ENCODE peak calls at places on chromosome 11, in five cellular contexts. R is IMR-90, Y is DND-41, B is upper lobe of right lung, E is pancreas. A is an unnamed sample. For H3K4me1 and H3K27me3, the result is how much of the 10 kb centered on the place peaks cover.

GRCh38 chr11:57727185-57727584 is 14.1 kb upstream of the SELENOH start:
- DNase-seq in R (no peak), Y (no peak), B (no peak), E (no peak), A (no peak)

GRCh38 chr11:70760416-70761020 is 362.2 kb downstream of the CTTN start:
- DNase-seq in R (no peak), Y (no peak), B (peak), E (no peak), A (no peak)

GRCh38 chr11:122215244-122215992 is 99.4 kb upstream of the BLID start:
- DNase-seq in R (peak), Y (peak), B (peak), E (peak), A (no peak)

GRCh38 chr11:125224391-125225015 is 60.0 kb downstream of the PKNOX2 start:
- DNase-seq in R (peak), Y (no peak), B (no peak), E (peak), A (no peak)

GRCh38 chr11:86676533-86677154 is 4.2 kb upstream of the ME3 start:
- DNase-seq in R (no peak), Y (no peak), B (no peak), E (no peak), A (no peak)

GRCh38 chr11:126101241-126101929 is 38.7 kb upstream of the CDON start:
- DNase-seq in R (no peak), Y (no peak), B (no peak), E (no peak), A (no peak)

GRCh38 chr11:118921929-118922744 is 3.6 kb downstream of the BCL9L start:
- DNase-seq in R (peak), Y (no peak), B (peak), E (peak), A (no peak)

GRCh38 chr11:104164028-104164520 is at the start of gene PDGFD:
- DNase-seq in R (peak), Y (no peak), B (peak), E (peak), A (peak)

GRCh38 chr11:121372028-121372427 is 79.5 kb downstream of the SC5D start:
- DNase-seq in R (no peak), Y (no peak), B (no peak), E (no peak), A (no peak)

GRCh38 chr11:6365659-6366058 is 24.6 kb upstream of the SMPD1 start:
- DNase-seq in R (no peak), Y (no peak), B (no peak), E (peak), A (no peak)

GRCh38 chr11:122229078-122229477 is 113.1 kb upstream of the BLID start:
- DNase-seq in R (peak), Y (no peak), B (no peak), E (no peak), A (no peak)

GRCh38 chr11:76120513-76121081 is 85.7 kb downstream of the WNT11 start:
- DNase-seq in R (peak), Y (no peak), B (no peak), E (no peak), A (no peak)

GRCh38 chr11:113167599-113167998 is 146.8 kb upstream of the TTC12 start:
- DNase-seq in R (no peak), Y (no peak), B (no peak), E (no peak), A (no peak)

GRCh38 chr11:45848654-45849081 is 1.4 kb downstream of the CRY2 start:
- DNase-seq in R (no peak), Y (no peak), B (no peak), E (peak), A (no peak)

GRCh38 chr11:119161871-119162270 is 6.7 kb upstream of the NLRX1 start:
- DNase-seq in R (no peak), Y (no peak), B (no peak), E (no peak), A (no peak)

GRCh38 chr11:36187618-36188017 is 101.6 kb downstream of the COMMD9 start:
- DNase-seq in R (no peak), Y (no peak), B (no peak), E (no peak), A (no peak)

GRCh38 chr11:106471273-106471672 is 393.8 kb downstream of the AASDHPPT start:
- DNase-seq in R (peak), Y (no peak), B (no peak), E (no peak), A (no peak)

GRCh38 chr11:10641314-10642206 is 52.0 kb downstream of the IRAG1 start:
- DNase-seq in R (no peak), Y (no peak), B (peak), E (no peak), A (no peak)

GRCh38 chr11:118233377-118233776 is 8.6 kb upstream of the JAML start:
- DNase-seq in R (no peak), Y (no peak), B (no peak), E (no peak), A (no peak)

GRCh38 chr11:1728931-1729691 is 21.3 kb downstream of the IFITM10 start:
- DNase-seq in R (no peak), Y (peak), B (no peak), E (no peak), A (peak)

DNA sequence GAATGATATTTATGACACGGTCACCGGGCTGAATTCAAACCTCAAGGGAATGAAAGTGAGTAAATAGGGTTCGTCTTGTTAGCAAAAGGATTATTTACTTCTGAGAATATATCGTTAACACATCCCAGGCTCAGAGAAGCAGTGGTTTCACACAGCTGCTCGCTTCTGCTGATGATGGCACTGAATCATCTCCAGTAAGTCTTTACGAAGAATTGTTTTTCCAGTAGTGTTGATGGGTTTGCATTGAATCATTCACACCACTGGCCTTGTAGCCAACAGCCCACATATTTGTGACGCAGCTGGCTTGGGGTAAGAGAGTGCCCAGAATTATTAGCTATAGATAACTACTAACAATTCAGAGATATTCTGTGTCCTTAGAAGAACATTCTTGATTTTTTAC is 236.3 kb downstream of the CADM1 start:
- DNase-seq in R (no peak), Y (no peak), B (no peak), E (no peak), A (no peak)
- H3K4me1 ChIP-seq in R (under half), Y (under half), B (under half), E (under half), A (under half)

GRCh38 chr11:95919514-95919913 is 4.4 kb downstream of the MTMR2 start:
- DNase-seq in R (no peak), Y (no peak), B (no peak), E (no peak), A (no peak)

GRCh38 chr11:95918720-95919119 is 5.2 kb downstream of the MTMR2 start:
- DNase-seq in R (no peak), Y (no peak), B (no peak), E (no peak), A (no peak)

GRCh38 chr11:95922099-95922498 is 1.8 kb downstream of the MTMR2 start:
- DNase-seq in R (no peak), Y (no peak), B (no peak), E (no peak), A (no peak)

GRCh38 chr11:95922536-95923440 is 1.1 kb downstream of the MTMR2 start:
- DNase-seq in R (no peak), Y (no peak), B (no peak), E (no peak), A (no peak)

DNA sequence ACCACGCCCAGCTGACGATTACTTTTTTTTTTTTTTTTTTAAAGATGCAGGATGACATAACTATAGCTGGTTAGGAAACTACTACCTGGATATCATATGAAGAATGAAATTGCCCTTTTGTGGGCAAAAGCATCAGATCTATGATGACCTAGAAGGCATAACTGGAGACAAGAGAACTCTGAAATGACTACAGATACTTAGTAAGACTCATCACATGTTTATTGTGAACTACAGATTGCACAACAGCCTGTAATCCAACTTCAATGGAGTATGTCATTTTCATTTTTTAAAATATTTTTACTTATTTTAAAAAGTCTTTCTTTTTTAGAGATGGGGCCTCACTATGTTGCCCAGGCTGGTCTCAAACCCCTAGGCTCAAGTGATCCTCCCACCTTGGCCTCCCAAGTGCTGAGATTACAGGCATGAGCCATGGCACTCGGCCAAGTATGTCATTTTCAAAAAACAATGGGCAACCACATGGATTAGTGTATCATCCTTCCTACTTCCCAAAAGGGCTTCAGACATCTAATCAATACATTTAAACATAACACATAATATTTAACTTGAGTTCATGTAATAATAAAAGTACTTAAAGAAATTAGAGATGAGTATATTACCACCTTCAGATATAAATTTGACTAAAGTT is 3.3 kb downstream of the MTMR2 start:
- DNase-seq in R (peak), Y (no peak), B (no peak), E (no peak), A (no peak)
- H3K4me3 ChIP-seq in R (no peak), Y (no peak), B (no peak), E (no peak), A (no peak)

GRCh38 chr11:100671471-100671870 is 15.6 kb upstream of the ARHGAP42 start:
- DNase-seq in R (peak), Y (no peak), B (no peak), E (no peak), A (no peak)
- H3K27me3 ChIP-seq in R (under half), Y (under half), B (under half), E (under half), A (under half)

GRCh38 chr11:130825621-130826020 is 90.7 kb downstream of the SNX19 start:
- DNase-seq in R (peak), Y (no peak), B (no peak), E (no peak), A (no peak)

GRCh38 chr11:130828741-130829140 is 87.5 kb downstream of the SNX19 start:
- DNase-seq in R (no peak), Y (no peak), B (no peak), E (no peak), A (no peak)

GRCh38 chr11:130829801-130830562 is 86.3 kb downstream of the SNX19 start:
- DNase-seq in R (no peak), Y (no peak), B (no peak), E (no peak), A (no peak)

GRCh38 chr11:130826572-130826971 is 89.7 kb downstream of the SNX19 start:
- DNase-seq in R (no peak), Y (no peak), B (no peak), E (no peak), A (no peak)

GRCh38 chr11:130827697-130828377 is 88.4 kb downstream of the SNX19 start:
- DNase-seq in R (peak), Y (no peak), B (no peak), E (peak), A (no peak)
- H3K4me1 ChIP-seq in R (under half), Y (under half), B (under half), E (under half), A (under half)

DNA sequence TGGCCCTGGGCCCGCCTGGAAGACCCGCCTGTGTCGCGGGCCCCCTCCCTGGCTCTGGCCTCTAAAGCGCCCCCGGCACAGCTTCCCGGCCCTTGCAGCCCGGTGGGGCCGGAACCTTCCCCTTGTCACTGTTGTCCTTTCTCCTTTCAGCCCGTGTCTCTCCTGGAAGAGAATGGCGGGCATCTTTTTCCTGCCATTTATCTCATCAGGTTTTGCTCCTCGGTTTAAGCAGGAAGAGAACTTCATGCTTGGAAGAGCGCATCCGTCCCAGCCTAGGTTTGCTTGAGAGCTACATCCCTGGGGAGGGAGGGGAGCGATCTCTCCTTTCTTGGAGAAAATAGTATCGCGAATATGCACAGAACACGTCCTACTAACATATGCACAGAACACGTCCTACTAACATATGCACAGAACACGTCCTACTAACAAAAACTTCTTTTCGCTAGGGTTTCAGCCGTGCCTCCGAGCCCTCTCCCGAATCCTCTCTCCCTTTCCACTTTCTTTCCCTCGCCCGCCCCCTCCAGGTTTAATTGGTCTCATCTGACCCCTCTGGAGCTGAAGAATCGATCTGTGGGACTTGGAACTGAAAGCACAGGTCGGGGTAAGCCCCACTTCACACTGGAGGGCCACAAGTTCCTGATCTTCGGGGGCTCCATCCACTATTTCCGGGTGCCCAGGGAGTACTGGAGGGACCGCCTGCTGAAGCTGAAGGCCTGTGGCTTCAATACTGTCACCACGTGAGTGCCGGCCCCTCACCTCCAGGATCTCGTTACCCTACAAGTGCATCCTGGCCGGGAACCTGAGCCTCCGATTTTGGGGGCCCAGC is 1.2 kb downstream of the GLB1L3 start:
- DNase-seq in R (no peak), Y (peak), B (no peak), E (no peak), A (no peak)
- H3K4me3 ChIP-seq in R (no peak), Y (no peak), B (no peak), E (no peak), A (no peak)

GRCh38 chr11:68843052-68843561 is 1.4 kb upstream of the CPT1A start:
- DNase-seq in R (peak), Y (peak), B (no peak), E (no peak), A (peak)

GRCh38 chr11:68845351-68846002 is 3.8 kb upstream of the CPT1A start:
- DNase-seq in R (no peak), Y (no peak), B (no peak), E (no peak), A (no peak)

GRCh38 chr11:68844376-68844775 is 2.7 kb upstream of the CPT1A start:
- DNase-seq in R (no peak), Y (no peak), B (no peak), E (no peak), A (no peak)

GRCh38 chr11:68843703-68844312 is 2.1 kb upstream of the CPT1A start:
- DNase-seq in R (no peak), Y (peak), B (peak), E (peak), A (peak)

DNA sequence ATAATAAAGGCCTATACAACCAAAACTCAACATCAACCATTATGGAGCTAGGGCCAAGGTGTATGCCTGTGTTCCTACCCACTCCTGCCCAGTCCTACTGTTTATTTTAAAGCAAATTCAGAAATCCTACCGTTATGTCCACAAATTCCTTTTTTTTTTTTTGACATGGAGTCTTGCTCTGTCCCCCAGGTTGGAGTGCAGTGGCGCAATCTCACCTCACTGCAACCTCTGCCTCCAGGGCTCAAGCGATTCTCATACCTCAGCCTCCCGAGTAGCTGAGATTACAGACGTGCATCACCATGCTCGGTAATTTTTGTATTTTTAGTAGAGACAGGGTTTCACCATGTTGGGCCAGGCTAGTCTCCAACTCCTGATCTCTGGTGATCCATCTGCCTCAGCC is 3.1 kb upstream of the CPT1A start:
- DNase-seq in R (no peak), Y (no peak), B (no peak), E (no peak), A (no peak)
- H3K27me3 ChIP-seq in R (under half), Y (under half), B (under half), E (under half), A (under half)